ENCODE peak calls at places on chromosomes 7 and 10, in ten cellular contexts. O is CD4-positive, alpha-beta T cell; E is transverse colon; L is amniotic epithelial cell; K is heart left ventricle; P is tibial artery; X is breast epithelium; B is BE2C; G is tibial nerve; W is GM20000. I is an unnamed sample.

GRCh38 chr10:11823122-11823988 is at the start of gene PROSER2:
- DNase-seq in L (peak; percentile 62), B (no peak), E (peak; percentile 65), G (peak; percentile 40), X (peak; percentile 30), P (no peak), K (peak; percentile 40), O (peak; percentile 15), W (peak; percentile 58), I (peak; percentile 56)

GRCh38 chr10:77168161-77168560 is 469.4 kb downstream of the KCNMA1 start:
- DNase-seq in W (no peak), O (no peak), B (no peak), P (no peak), L (no peak), K (no peak), E (no peak), G (no peak), X (no peak), I (no peak)

GRCh38 chr7:155339474-155339873 is 41.8 kb downstream of the INSIG1 start:
- DNase-seq in L (no peak), P (no peak), W (no peak), E (no peak), G (no peak), X (no peak), B (no peak), O (no peak), K (no peak), I (no peak)

GRCh38 chr7:19317461-19317860 is 172.2 kb upstream of the FERD3L start:
- DNase-seq in L (peak; percentile 42), X (no peak), W (no peak), G (no peak), P (no peak), O (no peak), E (no peak), B (no peak), K (no peak), I (no peak)

GRCh38 chr10:36094091-36094490 is 452.0 kb upstream of the FZD8 start:
- DNase-seq in K (no peak), W (no peak), B (no peak), X (no peak), L (peak; percentile 27), O (no peak), E (no peak), G (no peak), P (no peak), I (no peak)

GRCh38 chr7:159027803-159028455 is 116.7 kb downstream of the VIPR2 start:
- DNase-seq in O (no peak), B (no peak), K (no peak), W (no peak), X (peak; percentile 55), P (peak; percentile 63), E (peak; percentile 66), G (no peak), L (no peak), I (no peak)

GRCh38 chr10:88456730-88457129 is 126.4 kb downstream of the RNLS start:
- DNase-seq in B (no peak), L (peak; percentile 94), K (no peak), O (no peak), W (no peak), G (no peak), X (no peak), P (no peak), E (no peak), I (no peak)

GRCh38 chr10:24430591-24430990 is 221.7 kb downstream of the KIAA1217 start:
- DNase-seq in G (no peak), P (no peak), K (no peak), B (no peak), W (no peak), L (no peak), E (no peak), O (no peak), X (no peak), I (no peak)

GRCh38 chr10:63103971-63104409 is 29.1 kb upstream of the NRBF2 start:
- DNase-seq in O (no peak), E (no peak), W (no peak), G (no peak), P (no peak), L (no peak), B (no peak), X (no peak), K (no peak), I (no peak)

GRCh38 chr10:129495697-129496096 is 28.7 kb downstream of the MGMT start:
- DNase-seq in B (peak; percentile 37), K (no peak), E (no peak), X (no peak), G (no peak), L (no peak), W (no peak), O (no peak), P (no peak), I (no peak)

GRCh38 chr7:42972703-42973500 is 40.7 kb downstream of the MRPL32 start:
- DNase-seq in K (peak; percentile 62), O (no peak), W (no peak), L (peak; percentile 100), G (peak; percentile 15), E (peak; percentile 17), B (no peak), X (no peak), P (peak; percentile 71), I (no peak)

GRCh38 chr7:155667241-155667849 is 22.9 kb downstream of the RBM33 start:
- DNase-seq in W (no peak), E (no peak), P (no peak), O (no peak), K (no peak), G (no peak), X (no peak), B (no peak), L (no peak), I (no peak)

GRCh38 chr7:40969641-40970040 is 733.2 kb downstream of the INHBA start:
- DNase-seq in L (no peak), E (no peak), O (no peak), G (no peak), K (no peak), P (no peak), W (no peak), X (no peak), B (no peak), I (no peak)

GRCh38 chr10:86337121-86337601 is 29.4 kb downstream of the GRID1 start:
- DNase-seq in W (peak; percentile 59), L (no peak), G (no peak), K (no peak), P (peak; percentile 51), X (no peak), O (no peak), B (no peak), E (no peak), I (no peak)

GRCh38 chr10:18583575-18584270 is 67.7 kb downstream of the NSUN6 start:
- DNase-seq in O (no peak), K (no peak), X (no peak), E (no peak), G (no peak), W (no peak), P (no peak), B (no peak), L (peak; percentile 26), I (no peak)

GRCh38 chr10:69472544-69472943 is 21.3 kb downstream of the TSPAN15 start:
- DNase-seq in W (no peak), E (no peak), B (no peak), G (no peak), L (no peak), O (no peak), K (no peak), X (no peak), P (no peak), I (no peak)

GRCh38 chr10:56317603-56318002 is 43.5 kb downstream of the ZWINT start:
- DNase-seq in P (no peak), B (no peak), K (no peak), E (no peak), X (peak; percentile 89), W (no peak), G (no peak), O (peak; percentile 0), L (no peak), I (no peak)

GRCh38 chr7:3455826-3456444 is 154.9 kb downstream of the SDK1 start:
- DNase-seq in O (no peak), G (no peak), P (no peak), B (no peak), E (no peak), K (no peak), X (no peak), L (peak; percentile 58), W (no peak), I (no peak)

GRCh38 chr10:76071638-76072317 is 640.4 kb downstream of the LRMDA start:
- DNase-seq in P (no peak), L (peak; percentile 89), E (no peak), K (no peak), B (no peak), X (no peak), W (no peak), G (no peak), O (no peak), I (no peak)

GRCh38 chr7:68865351-68865885 is 732.9 kb upstream of the AUTS2 start:
- DNase-seq in X (no peak), G (no peak), L (no peak), E (no peak), P (no peak), K (no peak), W (no peak), O (no peak), B (no peak), I (no peak)

GRCh38 chr10:63120554-63120953 is 12.6 kb upstream of the NRBF2 start:
- DNase-seq in G (no peak), L (peak; percentile 95), B (no peak), W (no peak), X (no peak), P (no peak), K (peak; percentile 54), O (no peak), E (no peak), I (no peak)

GRCh38 chr7:140415361-140415760 is 11.5 kb downstream of the RAB19 start:
- DNase-seq in K (no peak), X (no peak), B (no peak), W (no peak), E (no peak), O (no peak), L (no peak), P (no peak), G (no peak), I (no peak)

GRCh38 chr10:61897671-61898434 is 3.6 kb upstream of the ARID5B start:
- DNase-seq in X (peak; percentile 58), B (peak; percentile 31), O (peak; percentile 10), E (peak; percentile 54), G (peak; percentile 38), L (peak; percentile 73), W (no peak), P (no peak), K (peak; percentile 38), I (peak; percentile 52)

GRCh38 chr7:26093023-26093422 is 59.0 kb upstream of the NFE2L3 start:
- DNase-seq in B (no peak), X (no peak), K (no peak), P (no peak), G (no peak), O (no peak), L (no peak), W (no peak), E (no peak), I (no peak)

GRCh38 chr10:3924344-3924743 is 139.3 kb upstream of the KLF6 start:
- DNase-seq in P (no peak), L (peak; percentile 88), E (no peak), G (no peak), K (no peak), W (no peak), B (no peak), O (no peak), X (no peak), I (no peak)

GRCh38 chr10:51700228-51700835 is 937 bp upstream of the CSTF2T start:
- DNase-seq in K (no peak), W (no peak), L (peak; percentile 20), G (no peak), O (no peak), X (no peak), E (peak; percentile 17), P (peak; percentile 67), B (no peak), I (no peak)

GRCh38 chr7:151800861-151801260 is 76.1 kb downstream of the PRKAG2 start:
- DNase-seq in L (no peak), X (no peak), E (no peak), W (no peak), G (no peak), K (no peak), P (no peak), O (no peak), B (no peak), I (no peak)

GRCh38 chr10:28558186-28558585 is 25.3 kb downstream of the WAC start:
- DNase-seq in P (no peak), G (no peak), K (no peak), B (no peak), E (no peak), W (no peak), X (no peak), O (no peak), L (no peak), I (no peak)

I was measured in germinal center.